ENCODE peak calls at places on chromosome 20, in four cellular contexts. R, G, Z and V are unnamed samples.

GRCh38 chr20:34058831-34059230 is 53.2 kb downstream of the EIF2S2 start:
- DNase-seq in G (no peak), R (no peak), Z (no peak), V (no peak)

GRCh38 chr20:54431545-54431944 is 43.8 kb upstream of the DOK5 start:
- DNase-seq in Z (no peak), G (no peak), R (no peak), V (no peak)

GRCh38 chr20:60224914-60225313 is 266.7 kb downstream of the CDH26 start:
- DNase-seq in Z (no peak), G (no peak), R (no peak), V (no peak)

GRCh38 chr20:38628580-38629470 is 27.2 kb downstream of the ARHGAP40 start:
- DNase-seq in R (no peak), G (no peak), Z (no peak), V (no peak)

GRCh38 chr20:46433051-46433450 is 26.6 kb upstream of the ELMO2 start:
- DNase-seq in G (no peak), R (no peak), Z (no peak), V (no peak)

GRCh38 chr20:58251979-58252591 is 23.6 kb upstream of the ANKRD60 start:
- DNase-seq in G (no peak), Z (no peak), R (no peak), V (no peak)

GRCh38 chr20:57749861-57750260 is 40.0 kb upstream of the PMEPA1 start:
- DNase-seq in Z (no peak), G (no peak), R (no peak), V (no peak)

GRCh38 chr20:38216201-38216600 is 44.3 kb downstream of the KIAA1755 start:
- DNase-seq in Z (no peak), R (no peak), G (no peak), V (no peak)

GRCh38 chr20:1567392-1568165 is 10.1 kb upstream of the SIRPD start:
- DNase-seq in Z (no peak), G (no peak), R (no peak), V (no peak)

GRCh38 chr20:20604357-20604756 is 108.1 kb downstream of the RALGAPA2 start:
- DNase-seq in Z (no peak), R (no peak), G (no peak), V (no peak)

GRCh38 chr20:58690851-58691250 is 1.7 kb upstream of the NPEPL1 start:
- DNase-seq in R (peak), G (no peak), Z (no peak), V (no peak)

GRCh38 chr20:46978871-46979536 is 84.4 kb downstream of the EYA2 start:
- DNase-seq in Z (no peak), R (peak), G (no peak), V (no peak)

GRCh38 chr20:53655909-53656652 is 62.4 kb upstream of the ZNF217 start:
- DNase-seq in R (no peak), Z (no peak), G (no peak), V (no peak)

GRCh38 chr20:47241345-47241781 is 115.1 kb downstream of the ZMYND8 start:
- DNase-seq in R (no peak), G (no peak), Z (no peak), V (no peak)

GRCh38 chr20:54116550-54117235 is 46.3 kb upstream of the BCAS1 start:
- DNase-seq in G (no peak), R (no peak), Z (no peak), V (no peak)

GRCh38 chr20:7897965-7898364 is 42.3 kb downstream of the HAO1 start:
- DNase-seq in R (no peak), Z (no peak), G (no peak), V (no peak)

GRCh38 chr20:15656124-15656523 is 917.1 kb downstream of the KIF16B start:
- DNase-seq in Z (no peak), R (no peak), G (no peak), V (no peak)

GRCh38 chr20:47544240-47544639 is 42.6 kb downstream of the NCOA3 start:
- DNase-seq in R (no peak), G (no peak), Z (no peak), V (no peak)

GRCh38 chr20:48657426-48658197 is 170.2 kb downstream of the PREX1 start:
- DNase-seq in G (peak), R (peak), Z (no peak), V (peak)

GRCh38 chr20:8291873-8292272 is 159.8 kb downstream of the PLCB1 start:
- DNase-seq in G (no peak), R (no peak), Z (no peak), V (no peak)

GRCh38 chr20:25269833-25270170 is 21.9 kb downstream of the PYGB start:
- DNase-seq in R (peak), G (no peak), Z (no peak), V (no peak)

GRCh38 chr20:57617079-57617795 is 3.0 kb downstream of the ZBP1 start:
- DNase-seq in G (no peak), Z (no peak), R (no peak), V (no peak)

GRCh38 chr20:19947611-19948264 is 69.4 kb upstream of the NAA20 start:
- DNase-seq in R (no peak), Z (no peak), G (no peak), V (no peak)

GRCh38 chr20:58531657-58532056 is 16.5 kb upstream of the APCDD1L start:
- DNase-seq in Z (no peak), R (no peak), G (no peak), V (no peak)

GRCh38 chr20:24502661-24503060 is 33.2 kb downstream of the SYNDIG1 start:
- DNase-seq in G (no peak), R (no peak), Z (no peak), V (no peak)

GRCh38 chr20:46512943-46513844 is at the start of gene ZNF334:
- DNase-seq in Z (peak), R (peak), G (no peak), V (no peak)

GRCh38 chr20:14523090-14523489 is 185.7 kb upstream of the FLRT3 start:
- DNase-seq in G (no peak), Z (no peak), R (no peak), V (no peak)

GRCh38 chr20:19828233-19828632 is 70.2 kb downstream of the RIN2 start:
- DNase-seq in G (no peak), Z (no peak), R (no peak), V (peak)

GRCh38 chr20:46998497-46999190 is 104.0 kb downstream of the EYA2 start:
- DNase-seq in R (no peak), Z (no peak), G (no peak), V (no peak)

GRCh38 chr20:14198416-14198815 is 139.0 kb downstream of the FLRT3 start:
- DNase-seq in Z (no peak), R (no peak), G (no peak), V (no peak)

DNA sequence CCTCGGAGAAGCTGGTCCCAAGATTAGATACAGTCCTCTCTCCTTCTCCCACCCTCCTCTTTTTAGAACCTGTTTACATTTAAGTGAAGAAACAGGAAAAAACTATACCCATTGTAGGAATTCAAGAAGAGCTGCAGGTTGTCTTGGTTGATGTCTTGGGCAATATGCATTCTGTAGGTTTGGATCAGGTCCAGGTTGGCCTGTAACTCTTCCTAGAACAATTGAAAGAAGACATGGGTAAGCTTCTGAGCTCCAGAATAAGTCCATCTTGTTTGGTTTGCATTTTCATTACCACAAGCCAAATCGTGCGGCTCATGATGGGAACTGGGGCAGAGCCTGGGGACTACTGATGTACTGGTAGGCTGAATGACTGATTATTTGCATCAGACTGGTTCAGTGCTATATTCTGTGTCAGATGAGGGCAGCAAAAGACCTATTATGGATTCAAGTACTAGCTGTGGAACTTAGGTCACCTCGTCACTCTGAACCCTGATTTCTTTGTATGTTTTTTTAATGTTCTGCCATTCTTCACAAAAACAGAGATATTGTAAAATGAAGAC is 20.3 kb upstream of the SLA2 start:
- DNase-seq in Z (no peak), R (no peak), G (no peak), V (no peak)
- TF ChIP-seq CTCF in Z (peak), R (peak), G (no peak), V (no peak)

GRCh38 chr20:40628877-40629276 is 60.2 kb downstream of the MAFB start:
- DNase-seq in G (no peak), R (no peak), Z (no peak), V (no peak)
- TF ChIP-seq CTCF in G (no peak), R (no peak), Z (no peak), V (no peak)

GRCh38 chr20:12394786-12395185 is 477.1 kb downstream of the BTBD3 start:
- DNase-seq in R (no peak), G (no peak), Z (no peak), V (no peak)
- TF ChIP-seq CTCF in R (no peak), G (no peak), Z (no peak), V (no peak)

GRCh38 chr20:44747166-44748004 is 1.7 kb downstream of the KCNK15 start:
- DNase-seq in R (peak), Z (peak), G (peak), V (no peak)
- TF ChIP-seq CTCF in R (peak), Z (peak), G (peak), V (peak)

DNA sequence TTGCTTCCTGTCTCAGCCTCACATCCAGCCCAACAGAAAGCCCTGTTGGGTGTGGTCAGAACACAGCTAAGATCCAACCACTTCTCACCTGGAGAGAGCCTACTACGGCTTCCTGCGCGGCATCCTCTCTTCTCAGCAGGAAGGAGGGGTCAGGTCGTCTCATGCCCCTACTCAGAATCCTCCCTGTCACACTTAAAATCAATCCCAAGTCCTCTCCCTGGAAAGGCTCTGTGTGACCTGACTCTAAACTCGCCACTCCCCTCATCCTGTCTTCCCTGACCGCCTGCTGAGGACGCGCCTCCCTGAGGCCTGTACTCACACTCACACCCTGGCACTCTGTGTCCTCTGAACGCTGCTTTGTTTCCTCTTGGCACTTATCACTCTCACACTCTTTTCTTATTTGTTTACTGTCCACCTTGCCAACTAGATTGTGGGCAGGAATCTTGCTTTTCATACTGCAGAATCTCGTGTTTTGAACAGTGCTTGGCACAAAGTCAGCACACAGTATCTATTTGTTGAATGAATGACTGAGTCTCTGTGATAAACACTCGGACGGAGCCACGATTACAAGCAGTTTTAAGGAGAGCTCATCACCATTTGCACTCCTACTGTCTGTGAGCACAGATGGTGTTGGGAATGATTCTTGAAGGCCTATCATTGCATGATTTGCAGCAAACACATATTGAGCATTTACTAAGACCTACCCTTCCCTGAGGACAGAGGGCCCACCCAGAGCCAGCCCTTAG is 18.7 kb downstream of the RAB5IF start:
- DNase-seq in R (no peak), G (no peak), Z (no peak), V (no peak)
- TF ChIP-seq CTCF in R (no peak), G (no peak), Z (no peak), V (no peak)

DNA sequence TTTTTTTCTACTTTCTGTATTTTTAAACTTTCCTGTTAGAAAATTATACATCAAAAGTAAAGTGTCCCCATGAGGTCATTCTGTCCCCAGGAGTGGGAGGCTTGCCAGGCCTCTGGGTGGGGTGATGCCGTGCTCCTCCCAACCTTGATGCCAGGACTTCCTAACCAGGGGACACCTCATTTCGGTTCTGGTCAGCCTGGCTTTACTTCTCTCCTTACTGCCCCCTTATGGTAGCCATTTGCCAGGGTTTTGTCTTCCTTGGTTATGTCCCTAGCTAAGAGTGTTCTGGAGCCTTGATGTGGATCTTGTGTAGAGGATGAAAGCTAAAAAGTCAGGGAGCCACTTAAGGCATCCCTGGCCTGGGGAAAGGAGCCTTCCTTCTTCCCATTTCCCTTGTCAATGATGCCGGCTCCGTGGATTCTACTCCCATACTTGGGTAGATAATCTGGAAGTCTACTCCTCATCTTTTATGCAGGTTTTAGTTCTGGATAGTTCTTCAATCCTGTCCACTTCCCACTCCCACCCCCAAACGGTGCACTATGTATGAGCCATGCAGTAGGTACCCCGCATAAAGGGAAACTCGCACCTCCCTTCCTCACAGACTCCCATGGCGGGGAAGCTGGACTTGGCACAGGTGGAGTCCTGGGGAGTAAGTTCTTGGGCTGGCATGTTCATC is 164.1 kb upstream of the SALL4 start:
- DNase-seq in Z (peak), R (no peak), G (no peak), V (no peak)
- TF ChIP-seq CTCF in Z (peak), R (peak), G (no peak), V (peak)

GRCh38 chr20:63172726-63173125 is 43.2 kb downstream of the YTHDF1 start:
- DNase-seq in R (no peak), Z (no peak), G (no peak), V (no peak)
- TF ChIP-seq CTCF in R (no peak), Z (no peak), G (no peak), V (no peak)